ENCODE peak calls at places on chromosomes 5 and 9, in four cellular contexts. One of them, this sample, is unnamed.

GRCh38 chr9:70802206-70802605 is 319.2 kb downstream of the TRPM3 start:
- DNase-seq in tibial artery: no peak
- DNase-seq in EH: peak; percentile 80
- DNase-seq in astrocyte of the spinal cord: peak; percentile 56
- DNase-seq in this sample: no peak

GRCh38 chr5:45060686-45061085 is 251.9 kb downstream of the MRPS30 start:
- DNase-seq in EH: no peak
- DNase-seq in tibial artery: no peak
- DNase-seq in astrocyte of the spinal cord: no peak
- DNase-seq in this sample: no peak

GRCh38 chr5:133727636-133728035 is 115.3 kb upstream of the FSTL4 start:
- DNase-seq in tibial artery: no peak
- DNase-seq in astrocyte of the spinal cord: no peak
- DNase-seq in EH: peak; percentile 62
- DNase-seq in this sample: no peak

GRCh38 chr5:140251527-140251973 is 51.4 kb downstream of the PFDN1 start:
- DNase-seq in tibial artery: no peak
- DNase-seq in EH: peak; percentile 100
- DNase-seq in astrocyte of the spinal cord: peak; percentile 91
- DNase-seq in this sample: no peak

GRCh38 chr5:17928571-17928970 is 294.3 kb downstream of the TAF11L14 start:
- DNase-seq in EH: no peak
- DNase-seq in astrocyte of the spinal cord: peak; percentile 18
- DNase-seq in tibial artery: peak; percentile 72
- DNase-seq in this sample: peak; percentile 9

GRCh38 chr5:32678472-32678871 is 32.6 kb upstream of the NPR3 start:
- DNase-seq in EH: no peak
- DNase-seq in tibial artery: no peak
- DNase-seq in astrocyte of the spinal cord: no peak
- DNase-seq in this sample: no peak

GRCh38 chr9:131138676-131139075 is 13.3 kb downstream of the NUP214 start:
- DNase-seq in EH: no peak
- DNase-seq in tibial artery: no peak
- DNase-seq in astrocyte of the spinal cord: no peak
- DNase-seq in this sample: no peak

GRCh38 chr5:153860482-153860881 is 178.2 kb downstream of the FAM114A2 start:
- DNase-seq in astrocyte of the spinal cord: no peak
- DNase-seq in EH: peak; percentile 6
- DNase-seq in tibial artery: no peak
- DNase-seq in this sample: no peak

GRCh38 chr5:78509145-78509865 is 139.3 kb downstream of the LHFPL2 start:
- DNase-seq in astrocyte of the spinal cord: no peak
- DNase-seq in EH: no peak
- DNase-seq in tibial artery: no peak
- DNase-seq in this sample: no peak

GRCh38 chr5:154269414-154269813 is 78.9 kb downstream of the GALNT10 start:
- DNase-seq in EH: no peak
- DNase-seq in astrocyte of the spinal cord: no peak
- DNase-seq in tibial artery: no peak
- DNase-seq in this sample: no peak

GRCh38 chr9:114655689-114656088 is 1.9 kb downstream of the TEX53 start:
- DNase-seq in tibial artery: no peak
- DNase-seq in astrocyte of the spinal cord: peak; percentile 51
- DNase-seq in EH: peak; percentile 47
- DNase-seq in this sample: no peak

GRCh38 chr5:59588922-59589321 is 304.6 kb downstream of the PDE4D start:
- DNase-seq in tibial artery: no peak
- DNase-seq in astrocyte of the spinal cord: peak; percentile 64
- DNase-seq in EH: peak; percentile 7
- DNase-seq in this sample: no peak

GRCh38 chr9:104386020-104386419 is 118.0 kb upstream of the OR13F1 start:
- DNase-seq in astrocyte of the spinal cord: no peak
- DNase-seq in tibial artery: no peak
- DNase-seq in EH: no peak
- DNase-seq in this sample: no peak

GRCh38 chr5:140340605-140341004 is 5.8 kb downstream of the HBEGF start:
- DNase-seq in tibial artery: no peak
- DNase-seq in EH: no peak
- DNase-seq in astrocyte of the spinal cord: no peak
- DNase-seq in this sample: no peak

GRCh38 chr5:80569086-80569960 is 757 bp downstream of the ANKRD34B start:
- DNase-seq in EH: no peak
- DNase-seq in astrocyte of the spinal cord: no peak
- DNase-seq in tibial artery: no peak
- DNase-seq in this sample: no peak

GRCh38 chr9:93576296-93577044 is at the start of gene PHF2:
- DNase-seq in EH: no peak
- DNase-seq in astrocyte of the spinal cord: no peak
- DNase-seq in tibial artery: peak; percentile 42
- DNase-seq in this sample: no peak

GRCh38 chr5:12294151-12294550 is 389.9 kb upstream of the CTNND2 start:
- DNase-seq in tibial artery: no peak
- DNase-seq in astrocyte of the spinal cord: no peak
- DNase-seq in EH: no peak
- DNase-seq in this sample: no peak

GRCh38 chr9:113581865-113582697 is 118.6 kb downstream of the RGS3 start:
- DNase-seq in EH: peak; percentile 64
- DNase-seq in astrocyte of the spinal cord: peak; percentile 74
- DNase-seq in tibial artery: peak; percentile 93
- DNase-seq in this sample: no peak

GRCh38 chr9:94974154-94974860 is 247.8 kb downstream of the AOPEP start:
- DNase-seq in astrocyte of the spinal cord: no peak
- DNase-seq in tibial artery: no peak
- DNase-seq in EH: peak; percentile 4
- DNase-seq in this sample: no peak

GRCh38 chr5:172488221-172488620 is 33.9 kb upstream of the SH3PXD2B start:
- DNase-seq in EH: no peak
- DNase-seq in astrocyte of the spinal cord: no peak
- DNase-seq in tibial artery: peak; percentile 32
- DNase-seq in this sample: no peak

GRCh38 chr5:160152901-160153300 is 33.7 kb upstream of the PWWP2A start:
- DNase-seq in EH: no peak
- DNase-seq in tibial artery: no peak
- DNase-seq in astrocyte of the spinal cord: no peak
- DNase-seq in this sample: no peak

GRCh38 chr9:109190151-109190550 is 23.1 kb upstream of the FRRS1L start:
- DNase-seq in astrocyte of the spinal cord: no peak
- DNase-seq in EH: peak; percentile 67
- DNase-seq in tibial artery: no peak
- DNase-seq in this sample: no peak

GRCh38 chr5:154970759-154971158 is 29.9 kb downstream of the MRPL22 start:
- DNase-seq in tibial artery: no peak
- DNase-seq in EH: peak; percentile 10
- DNase-seq in astrocyte of the spinal cord: peak; percentile 35
- DNase-seq in this sample: no peak

GRCh38 chr9:130989891-130990290 is 19.1 kb upstream of the LAMC3 start:
- DNase-seq in astrocyte of the spinal cord: no peak
- DNase-seq in EH: no peak
- DNase-seq in tibial artery: no peak
- DNase-seq in this sample: no peak

GRCh38 chr9:79060726-79061125 is 511.0 kb upstream of the TLE4 start:
- DNase-seq in EH: peak; percentile 42
- DNase-seq in tibial artery: no peak
- DNase-seq in astrocyte of the spinal cord: no peak
- DNase-seq in this sample: no peak

GRCh38 chr5:180779985-180780610 is 22.5 kb downstream of the MGAT1 start:
- DNase-seq in astrocyte of the spinal cord: no peak
- DNase-seq in EH: no peak
- DNase-seq in tibial artery: no peak
- DNase-seq in this sample: no peak

GRCh38 chr9:134208981-134209725 is 44.8 kb upstream of the RNU6ATAC start:
- DNase-seq in tibial artery: no peak
- DNase-seq in EH: no peak
- DNase-seq in astrocyte of the spinal cord: no peak
- DNase-seq in this sample: no peak

GRCh38 chr9:21941337-21941995 is 52.7 kb downstream of the CDKN2A start:
- DNase-seq in astrocyte of the spinal cord: no peak
- DNase-seq in EH: no peak
- DNase-seq in tibial artery: no peak
- DNase-seq in this sample: no peak

GRCh38 chr9:122661416-122661815 is at the start of gene OR1L1:
- DNase-seq in astrocyte of the spinal cord: no peak
- DNase-seq in tibial artery: no peak
- DNase-seq in EH: no peak
- DNase-seq in this sample: no peak

GRCh38 chr9:89226076-89226475 is 47.5 kb upstream of the SHC3 start:
- DNase-seq in tibial artery: no peak
- DNase-seq in EH: peak; percentile 23
- DNase-seq in astrocyte of the spinal cord: peak; percentile 32
- DNase-seq in this sample: no peak

GRCh38 chr5:66643383-66643782 is 47.2 kb downstream of the MAST4 start:
- DNase-seq in tibial artery: no peak
- DNase-seq in astrocyte of the spinal cord: no peak
- DNase-seq in EH: no peak
- DNase-seq in this sample: no peak

GRCh38 chr9:97954550-97954989 is 16.6 kb upstream of the HEMGN start:
- DNase-seq in tibial artery: no peak
- DNase-seq in EH: peak; percentile 21
- DNase-seq in astrocyte of the spinal cord: peak; percentile 9
- DNase-seq in this sample: no peak

GRCh38 chr5:84718377-84718776 is 333.7 kb upstream of the EDIL3 start:
- DNase-seq in EH: no peak
- DNase-seq in tibial artery: no peak
- DNase-seq in astrocyte of the spinal cord: no peak
- DNase-seq in this sample: no peak

GRCh38 chr5:141623197-141623596 is 4.4 kb upstream of the DIAPH1 start:
- DNase-seq in EH: no peak
- DNase-seq in tibial artery: no peak
- DNase-seq in astrocyte of the spinal cord: no peak
- DNase-seq in this sample: no peak

GRCh38 chr5:56501949-56502557 is 268.9 kb upstream of the ANKRD55 start:
- DNase-seq in tibial artery: no peak
- DNase-seq in astrocyte of the spinal cord: peak; percentile 6
- DNase-seq in EH: no peak
- DNase-seq in this sample: no peak

GRCh38 chr5:152349683-152350526 is 55.2 kb downstream of the NMUR2 start:
- DNase-seq in astrocyte of the spinal cord: peak; percentile 12
- DNase-seq in tibial artery: no peak
- DNase-seq in EH: peak; percentile 0
- DNase-seq in this sample: no peak

GRCh38 chr9:93302586-93303257 is 118.8 kb downstream of the WNK2 start:
- DNase-seq in astrocyte of the spinal cord: peak; percentile 30
- DNase-seq in tibial artery: peak; percentile 63
- DNase-seq in EH: peak; percentile 58
- DNase-seq in this sample: no peak

GRCh38 chr5:78221964-78222451 is 72.5 kb downstream of the AP3B1 start:
- DNase-seq in EH: peak; percentile 35
- DNase-seq in tibial artery: no peak
- DNase-seq in astrocyte of the spinal cord: no peak
- DNase-seq in this sample: no peak

GRCh38 chr5:173535166-173535975 is 81.1 kb downstream of the BOD1 start:
- DNase-seq in tibial artery: no peak
- DNase-seq in EH: no peak
- DNase-seq in astrocyte of the spinal cord: no peak
- DNase-seq in this sample: no peak